ENCODE peak calls at places on chromosomes 5 and 9, in four cellular contexts. One of them, this sample, is unnamed.

GRCh38 chr5:134071850-134072207 is 42.7 kb upstream of the TCF7 start:
- DNase-seq in right cardiac atrium: no peak
- DNase-seq in uterus: no peak
- DNase-seq in hepatocyte: no peak
- DNase-seq in this sample: no peak

GRCh38 chr5:178111925-178112324 is 1.4 kb upstream of the N4BP3 start:
- DNase-seq in hepatocyte: peak
- DNase-seq in right cardiac atrium: no peak
- DNase-seq in uterus: no peak
- DNase-seq in this sample: no peak

GRCh38 chr9:6302417-6302816 is 25.8 kb upstream of the TPD52L3 start:
- DNase-seq in right cardiac atrium: no peak
- DNase-seq in uterus: no peak
- DNase-seq in hepatocyte: peak
- DNase-seq in this sample: peak

GRCh38 chr5:51156838-51157237 is 226.4 kb upstream of the ISL1 start:
- DNase-seq in uterus: no peak
- DNase-seq in right cardiac atrium: no peak
- DNase-seq in hepatocyte: no peak
- DNase-seq in this sample: no peak

GRCh38 chr5:171750316-171750788 is 35.3 kb upstream of the SMIM23 start:
- DNase-seq in hepatocyte: no peak
- DNase-seq in right cardiac atrium: peak
- DNase-seq in uterus: peak
- DNase-seq in this sample: peak

GRCh38 chr5:149675467-149676201 is 54.5 kb upstream of the PPARGC1B start:
- DNase-seq in hepatocyte: peak
- DNase-seq in right cardiac atrium: peak
- DNase-seq in uterus: no peak
- DNase-seq in this sample: no peak

GRCh38 chr5:115461093-115461492 is 83.5 kb downstream of the FEM1C start:
- DNase-seq in hepatocyte: no peak
- DNase-seq in uterus: no peak
- DNase-seq in right cardiac atrium: no peak
- DNase-seq in this sample: no peak

GRCh38 chr5:159781626-159782157 is 134.6 kb upstream of the ADRA1B start:
- DNase-seq in hepatocyte: no peak
- DNase-seq in uterus: no peak
- DNase-seq in right cardiac atrium: no peak
- DNase-seq in this sample: no peak

GRCh38 chr9:80691229-80691628 is 998.1 kb downstream of the TLE1 start:
- DNase-seq in hepatocyte: no peak
- DNase-seq in right cardiac atrium: peak
- DNase-seq in uterus: no peak
- DNase-seq in this sample: no peak

GRCh38 chr9:134895849-134896833 is 15.5 kb downstream of the FCN2 start:
- DNase-seq in uterus: peak
- DNase-seq in hepatocyte: peak
- DNase-seq in right cardiac atrium: peak
- DNase-seq in this sample: peak

GRCh38 chr9:87684627-87685204 is 41.2 kb upstream of the CTSL start:
- DNase-seq in hepatocyte: peak
- DNase-seq in right cardiac atrium: peak
- DNase-seq in uterus: peak
- DNase-seq in this sample: peak

GRCh38 chr5:123035950-123036390 is 555 bp downstream of the PPIC start:
- DNase-seq in uterus: peak
- DNase-seq in right cardiac atrium: peak
- DNase-seq in hepatocyte: peak
- DNase-seq in this sample: peak

GRCh38 chr5:139845846-139846681 is 50.5 kb downstream of the PSD2 start:
- DNase-seq in hepatocyte: peak
- DNase-seq in right cardiac atrium: peak
- DNase-seq in uterus: no peak
- DNase-seq in this sample: no peak

GRCh38 chr9:114249424-114250234 is 73.3 kb upstream of the ORM1 start:
- DNase-seq in hepatocyte: no peak
- DNase-seq in uterus: no peak
- DNase-seq in right cardiac atrium: peak
- DNase-seq in this sample: no peak
- H3K4me3 ChIP-seq in hepatocyte: no peak
- H3K4me3 ChIP-seq in uterus: no peak
- H3K4me3 ChIP-seq in right cardiac atrium: no peak
- H3K4me3 ChIP-seq in this sample: no peak

GRCh38 chr5:65103674-65104035 is 334.9 kb downstream of the CWC27 start:
- DNase-seq in right cardiac atrium: no peak
- DNase-seq in uterus: peak
- DNase-seq in hepatocyte: no peak
- DNase-seq in this sample: no peak

GRCh38 chr5:65102826-65103673 is 334.3 kb downstream of the CWC27 start:
- DNase-seq in right cardiac atrium: peak
- DNase-seq in hepatocyte: peak
- DNase-seq in uterus: peak
- DNase-seq in this sample: no peak

GRCh38 chr5:65100846-65101678 is 332.3 kb downstream of the CWC27 start:
- DNase-seq in hepatocyte: peak
- DNase-seq in uterus: peak
- DNase-seq in right cardiac atrium: peak
- DNase-seq in this sample: peak

GRCh38 chr5:65101706-65102105 is 333.0 kb downstream of the CWC27 start:
- DNase-seq in uterus: no peak
- DNase-seq in right cardiac atrium: no peak
- DNase-seq in hepatocyte: no peak
- DNase-seq in this sample: no peak

GRCh38 chr5:65102501-65102825 is 333.7 kb downstream of the CWC27 start:
- DNase-seq in right cardiac atrium: no peak
- DNase-seq in hepatocyte: no peak
- DNase-seq in uterus: no peak
- DNase-seq in this sample: no peak
- H3K27ac ChIP-seq in right cardiac atrium: peak
- H3K27ac ChIP-seq in hepatocyte: peak
- H3K27ac ChIP-seq in uterus: peak
- H3K27ac ChIP-seq in this sample: peak

GRCh38 chr9:127698985-127699670 is 7.7 kb upstream of the CFAP157 start:
- DNase-seq in right cardiac atrium: peak
- DNase-seq in hepatocyte: peak
- DNase-seq in uterus: peak
- DNase-seq in this sample: peak
- H3K4me3 ChIP-seq in right cardiac atrium: peak
- H3K4me3 ChIP-seq in hepatocyte: no peak
- H3K4me3 ChIP-seq in uterus: peak
- H3K4me3 ChIP-seq in this sample: peak

GRCh38 chr9:32161720-32162119 is 222.7 kb upstream of the ACO1 start:
- DNase-seq in right cardiac atrium: no peak
- DNase-seq in hepatocyte: no peak
- DNase-seq in uterus: no peak
- DNase-seq in this sample: no peak

GRCh38 chr9:32161209-32161608 is 223.2 kb upstream of the ACO1 start:
- DNase-seq in uterus: no peak
- DNase-seq in hepatocyte: no peak
- DNase-seq in right cardiac atrium: no peak
- DNase-seq in this sample: no peak
- H3K27ac ChIP-seq in uterus: no peak
- H3K27ac ChIP-seq in hepatocyte: no peak
- H3K27ac ChIP-seq in right cardiac atrium: no peak
- H3K27ac ChIP-seq in this sample: no peak